ENCODE peak calls at places on chromosomes 7 and 10, in eight cellular contexts. K is Peyer's patch, D is tibial nerve, I is uterus, H is HepG2, T is transverse colon, E is sigmoid colon, L is A549. R is an unnamed sample.

GRCh38 chr10:100894589-100895294 is 18.0 kb upstream of the SLF2 start:
- DNase-seq in K (peak), D (no peak), I (no peak), H (no peak), T (peak), E (no peak), L (no peak), R (no peak)

GRCh38 chr7:106757846-106758245 is 96.9 kb upstream of the CCDC71L start:
- DNase-seq in K (no peak), D (peak), I (peak), H (no peak), T (peak), E (peak), L (no peak), R (peak)

GRCh38 chr10:13079776-13080050 is 20.2 kb upstream of the OPTN start:
- DNase-seq in K (no peak), D (no peak), I (no peak), H (no peak), T (no peak), E (no peak), L (no peak), R (no peak)

GRCh38 chr10:21292763-21293517 is 232.5 kb downstream of the SKIDA1 start:
- DNase-seq in K (peak), D (peak), I (peak), H (peak), T (peak), E (peak), L (peak), R (no peak)

GRCh38 chr7:143375298-143376034 is 5.7 kb upstream of the ZYX start:
- DNase-seq in K (peak), D (no peak), I (no peak), H (no peak), T (no peak), E (no peak), L (no peak), R (no peak)

GRCh38 chr10:43200538-43201390 is 62.5 kb downstream of the CSGALNACT2 start:
- DNase-seq in K (peak), D (no peak), I (peak), H (no peak), T (no peak), E (peak), L (no peak), R (no peak)

GRCh38 chr7:73758581-73759138 is 11.4 kb downstream of the CLDN3 start:
- DNase-seq in K (no peak), D (no peak), I (no peak), H (no peak), T (peak), E (no peak), L (no peak), R (no peak)

GRCh38 chr7:15780271-15780670 is 93.8 kb upstream of the MEOX2 start:
- DNase-seq in K (no peak), D (no peak), I (no peak), H (no peak), T (no peak), E (no peak), L (no peak), R (no peak)

GRCh38 chr10:3399756-3400155 is 227.2 kb upstream of the PITRM1 start:
- DNase-seq in K (no peak), D (no peak), I (no peak), H (no peak), T (no peak), E (no peak), L (no peak), R (no peak)

GRCh38 chr7:131786204-131786603 is 229.8 kb upstream of the PODXL start:
- DNase-seq in K (no peak), D (no peak), I (no peak), H (no peak), T (no peak), E (no peak), L (no peak), R (no peak)

GRCh38 chr7:128747327-128748079 is 8.3 kb downstream of the CALU start:
- DNase-seq in K (no peak), D (no peak), I (no peak), H (no peak), T (no peak), E (no peak), L (no peak), R (no peak)

GRCh38 chr7:128351296-128352123 is 7.8 kb upstream of the RBM28 start:
- DNase-seq in K (no peak), D (no peak), I (no peak), H (no peak), T (no peak), E (no peak), L (no peak), R (no peak)

GRCh38 chr10:12042797-12043651 is at the start of gene UPF2:
- DNase-seq in K (peak), D (peak), I (peak), H (peak), T (peak), E (peak), L (peak), R (peak)

GRCh38 chr10:12045610-12046009 is 3.0 kb upstream of the UPF2 start:
- DNase-seq in K (no peak), D (no peak), I (no peak), H (no peak), T (no peak), E (no peak), L (no peak), R (no peak)

GRCh38 chr10:12042409-12042796 is 206 bp downstream of the UPF2 start:
- DNase-seq in K (peak), D (no peak), I (no peak), H (no peak), T (peak), E (peak), L (no peak), R (no peak)

GRCh38 chr10:12041766-12042408 is 722 bp downstream of the UPF2 start:
- DNase-seq in K (peak), D (no peak), I (no peak), H (peak), T (peak), E (no peak), L (peak), R (peak)
- TF ChIP-seq POLR2A in K (no peak), D (no peak), I (no peak), H (no peak), T (no peak), E (no peak), L (no peak), R (no peak)

DNA sequence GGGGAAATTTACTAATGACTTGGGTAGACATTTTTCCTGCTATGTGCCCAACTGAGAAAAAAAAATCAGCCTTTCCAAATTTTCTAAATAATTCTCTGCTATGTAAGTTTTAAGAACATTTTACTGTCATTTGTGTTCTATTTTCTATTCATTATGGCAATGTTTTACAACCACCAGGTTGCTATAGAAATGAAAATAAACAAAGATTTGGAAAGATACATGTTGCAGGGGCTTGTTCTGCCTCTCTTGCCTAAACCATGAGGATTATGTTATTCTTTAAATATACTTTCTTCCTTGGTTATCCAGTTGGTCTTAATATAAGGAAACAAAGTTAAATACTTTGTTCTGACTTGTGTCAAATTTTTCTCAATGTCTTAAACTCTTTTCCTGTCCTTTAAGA is 257.2 kb downstream of the TWIST1 start:
- DNase-seq in K (no peak), D (no peak), I (no peak), H (no peak), T (no peak), E (no peak), L (no peak), R (no peak)
- H3K4me3 ChIP-seq in K (no peak), D (no peak), I (no peak), H (no peak), T (no peak), E (no peak), L (no peak), R (no peak)

DNA sequence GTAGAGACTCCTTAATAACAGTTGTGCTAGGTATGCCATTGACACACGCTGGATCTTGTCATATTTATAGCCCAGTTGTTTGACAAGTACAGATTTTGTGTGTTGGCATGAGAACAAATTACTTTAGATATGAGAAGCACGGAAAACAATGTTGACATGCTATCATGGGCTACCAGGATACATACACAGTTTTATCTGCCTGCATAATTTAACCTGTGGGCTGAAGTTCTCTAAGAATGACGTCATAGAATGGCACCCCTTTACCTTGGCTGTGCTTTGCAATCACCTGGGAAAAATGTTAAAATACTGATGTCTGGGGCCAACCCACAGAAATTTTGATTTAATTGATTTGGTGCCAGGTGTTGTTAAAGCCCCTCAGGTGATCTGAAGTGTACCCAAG is 2.8 kb downstream of the PLA2G12B start:
- DNase-seq in K (no peak), D (no peak), I (no peak), H (no peak), T (no peak), E (no peak), L (no peak), R (no peak)
- H3K27ac ChIP-seq in K (no peak), D (no peak), I (no peak), H (no peak), T (no peak), E (no peak), L (no peak), R (no peak)

GRCh38 chr10:121841862-121842261 is 86.0 kb downstream of the ATE1 start:
- DNase-seq in K (no peak), D (no peak), I (no peak), H (no peak), T (no peak), E (no peak), L (no peak), R (no peak)
- TF ChIP-seq POLR2A in K (no peak), D (no peak), I (no peak), H (no peak), T (no peak), E (no peak), L (no peak), R (no peak)

DNA sequence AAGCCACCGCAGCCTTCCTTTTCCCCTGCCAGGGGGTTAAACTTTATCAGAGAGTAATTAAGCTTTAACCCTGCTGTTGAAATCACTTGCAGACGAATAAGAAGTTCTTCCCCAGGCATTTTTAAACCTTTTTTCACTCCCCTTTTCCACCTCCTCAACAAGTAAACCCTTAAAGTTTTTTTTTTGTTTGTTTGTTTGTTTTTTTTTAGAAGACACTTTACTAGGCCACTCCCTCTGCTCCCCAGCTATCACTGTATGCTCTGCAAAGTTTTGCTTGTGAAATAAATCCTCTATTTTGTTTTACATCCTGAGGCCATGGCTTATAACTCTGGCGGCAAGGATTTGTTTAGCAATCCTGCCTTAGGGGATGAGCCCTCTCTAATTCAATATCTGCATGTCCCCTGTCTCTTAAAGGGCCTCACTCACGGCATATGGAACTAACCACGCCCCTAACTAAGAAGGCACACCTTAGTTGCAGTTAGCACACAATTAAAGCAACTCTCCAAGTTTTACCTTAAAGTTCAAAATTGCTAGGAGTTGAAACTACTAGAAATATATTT is 1354.7 kb upstream of the LRRTM3 start:
- DNase-seq in K (no peak), D (no peak), I (no peak), H (peak), T (no peak), E (no peak), L (peak), R (no peak)
- H3K4me3 ChIP-seq in K (peak), D (peak), I (peak), H (peak), T (peak), E (peak), L (peak), R (peak)

GRCh38 chr7:22726849-22727792 is at the start of gene IL6:
- DNase-seq in K (peak), D (peak), I (peak), H (peak), T (peak), E (peak), L (peak), R (peak)
- H3K27ac ChIP-seq in K (peak), D (peak), I (peak), H (no peak), T (peak), E (peak), L (peak), R (no peak)

GRCh38 chr10:113854757-113855626 is 531 bp downstream of the NHLRC2 start:
- DNase-seq in K (peak), D (peak), I (peak), H (peak), T (peak), E (peak), L (peak), R (peak)
- TF ChIP-seq POLR2A in K (peak), D (no peak), I (no peak), H (peak), T (peak), E (no peak), L (peak), R (peak)

DNA sequence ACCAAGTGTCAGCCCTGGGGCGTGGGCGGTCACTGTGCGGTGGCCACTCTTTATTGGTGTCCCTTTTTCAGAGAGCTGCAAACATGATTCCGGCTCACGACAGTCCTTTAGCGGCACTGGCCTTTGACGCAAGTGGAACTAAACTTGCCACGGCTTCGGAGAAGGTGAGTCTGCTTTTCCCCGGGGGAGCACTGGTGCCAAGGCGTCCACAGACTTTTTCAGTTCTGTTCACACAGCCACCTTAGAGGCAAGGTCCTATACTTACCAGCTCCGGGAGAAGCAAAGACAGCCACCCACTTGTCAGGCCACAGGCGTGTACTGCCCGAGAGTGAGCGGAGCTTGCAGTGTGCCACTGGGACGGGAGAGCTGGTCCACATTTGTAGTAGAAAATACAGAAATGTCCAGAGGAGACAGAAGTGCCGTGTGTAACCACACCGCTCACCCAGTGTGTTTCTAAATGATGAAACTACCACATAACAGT is 27.9 kb downstream of the WIPI2 start:
- DNase-seq in K (no peak), D (peak), I (no peak), H (no peak), T (no peak), E (peak), L (no peak), R (peak)
- H3K4me3 ChIP-seq in K (no peak), D (no peak), I (no peak), H (no peak), T (no peak), E (no peak), L (no peak), R (no peak)

DNA sequence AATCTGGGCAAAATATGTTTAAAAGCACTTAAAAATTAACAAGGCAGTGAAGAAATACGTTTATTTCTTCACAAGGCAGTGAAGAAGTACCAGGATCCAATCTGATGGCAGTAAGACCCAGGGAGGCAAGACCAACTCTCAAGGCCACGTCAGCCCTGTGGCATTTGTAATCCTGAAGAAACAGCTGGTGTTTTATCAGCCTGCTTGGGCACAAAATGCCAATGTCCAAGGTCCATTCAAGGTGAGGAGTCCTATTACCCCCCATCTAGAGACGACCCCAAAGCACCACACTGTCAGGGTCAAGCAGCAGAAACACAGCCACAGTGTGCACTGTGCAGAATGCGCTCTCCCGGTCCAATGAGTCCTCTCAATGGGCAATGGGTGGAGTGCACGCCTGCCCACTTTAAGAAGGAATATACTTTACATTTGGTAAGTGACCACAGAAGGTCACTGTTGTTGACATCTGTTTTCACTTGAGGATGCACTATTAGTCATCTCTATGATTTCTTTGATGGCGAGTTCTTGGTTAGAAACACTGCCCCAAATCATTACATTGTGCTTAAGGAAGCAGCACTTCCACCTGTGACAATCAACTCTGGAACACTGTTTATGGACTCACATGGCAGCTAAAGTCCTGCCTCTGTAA is 12.8 kb downstream of the CPXM2 start:
- DNase-seq in K (no peak), D (no peak), I (no peak), H (no peak), T (no peak), E (no peak), L (no peak), R (no peak)
- H3K27ac ChIP-seq in K (no peak), D (no peak), I (no peak), H (no peak), T (no peak), E (peak), L (no peak), R (no peak)